ENCODE peak calls at places on chromosomes 11 and 22, in five cellular contexts. Z is Caco-2, K is thoracic aorta, J is thyroid gland, S is left ventricle myocardium inferior. X is an unnamed sample. For H3K36me3, the result is how much of the 10 kb centered on the place peaks cover.

GRCh38 chr11:86184728-86185127 is 59.8 kb upstream of the EED start:
- DNase-seq in Z (no peak), S (no peak), K (no peak), J (no peak), X (no peak)

GRCh38 chr11:69013009-69013951 is at the start of gene MRGPRF:
- DNase-seq in J (peak), K (peak), S (peak), Z (peak), X (peak)

GRCh38 chr11:65887723-65888162 is 528 bp downstream of the FIBP start:
- DNase-seq in J (no peak), S (no peak), Z (no peak), K (no peak), X (no peak)

GRCh38 chr11:12362857-12363256 is 14.5 kb upstream of the PARVA start:
- DNase-seq in K (no peak), S (no peak), Z (no peak), J (no peak), X (no peak)

GRCh38 chr11:28461846-28462245 is 353.7 kb downstream of the METTL15 start:
- DNase-seq in Z (no peak), S (no peak), J (no peak), K (no peak), X (no peak)

GRCh38 chr11:16781821-16782220 is 43.4 kb downstream of the C11orf58 start:
- DNase-seq in S (no peak), Z (no peak), J (peak), K (no peak), X (no peak)

GRCh38 chr22:46446799-46447198 is 90.6 kb downstream of the CELSR1 start:
- DNase-seq in K (no peak), J (peak), S (no peak), Z (no peak), X (no peak)

GRCh38 chr11:985435-985834 is 51.1 kb downstream of the MUC6 start:
- DNase-seq in Z (no peak), S (no peak), J (no peak), K (no peak), X (no peak)

GRCh38 chr11:7967826-7968225 is 2.6 kb upstream of the NLRP10 start:
- DNase-seq in K (no peak), J (no peak), S (no peak), Z (no peak), X (no peak)

GRCh38 chr22:30705710-30706651 is 11.3 kb downstream of the OSBP2 start:
- DNase-seq in Z (no peak), S (no peak), J (no peak), K (no peak), X (peak)

DNA sequence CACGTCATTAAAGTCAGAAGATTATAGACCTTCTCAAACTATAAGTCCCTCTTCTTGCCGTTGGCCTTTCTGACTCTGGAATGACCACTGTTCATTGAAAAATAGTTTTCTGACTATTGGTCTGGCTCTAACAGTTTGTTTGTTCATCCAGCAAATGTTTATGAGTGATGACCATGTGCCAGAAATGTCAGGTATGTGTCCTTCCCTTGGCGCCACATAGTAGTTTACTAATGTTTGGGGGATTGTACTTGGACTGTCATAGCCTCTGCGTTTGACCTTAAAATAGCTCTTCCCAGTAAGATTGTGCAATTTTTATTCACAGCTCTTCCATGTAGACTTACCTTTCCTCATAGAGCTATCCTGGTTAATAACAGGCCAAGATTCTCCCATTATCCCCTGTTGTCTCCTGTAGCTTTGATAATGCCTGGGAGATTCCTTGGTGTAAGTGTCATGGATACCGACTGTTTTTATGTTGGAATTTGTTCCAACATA is 13.7 kb downstream of the MCAM start:
- DNase-seq in Z (no peak), K (no peak), J (no peak), S (no peak), X (no peak)
- H3K36me3 ChIP-seq in Z (under half), K (under half), J (under half), S (half or more), X (under half)

GRCh38 chr11:122109932-122110331 is 6.1 kb downstream of the BLID start:
- DNase-seq in K (no peak), J (no peak), S (no peak), Z (no peak), X (no peak)
- H3K36me3 ChIP-seq in K (under half), J (under half), S (under half), Z (under half), X (under half)

GRCh38 chr22:43980579-43980978 is 25.3 kb downstream of the SAMM50 start:
- DNase-seq in S (no peak), J (no peak), K (no peak), Z (no peak), X (no peak)
- H3K36me3 ChIP-seq in S (half or more), J (half or more), K (half or more), Z (under half), X (half or more)

DNA sequence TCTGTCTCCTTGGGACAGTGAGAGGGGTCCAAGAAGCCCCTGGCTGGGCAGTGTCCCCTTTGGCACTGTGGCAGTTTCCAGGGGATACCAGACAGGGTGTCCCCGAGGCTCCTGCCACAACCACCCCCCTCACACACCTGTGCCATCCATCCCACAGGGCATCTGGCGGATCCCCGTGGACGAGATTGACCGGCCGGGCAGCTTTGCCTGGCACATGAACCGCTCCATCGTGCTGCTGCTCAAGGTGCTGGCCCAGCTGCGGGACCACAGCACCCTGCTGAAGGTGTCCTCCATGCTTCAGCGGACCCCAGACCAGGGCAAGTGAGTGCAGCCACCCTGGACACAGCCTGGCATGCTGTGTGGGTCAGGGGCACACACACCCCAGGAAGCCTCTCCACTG is 17.0 kb upstream of the SUSD2 start:
- DNase-seq in J (no peak), Z (no peak), K (no peak), S (no peak), X (no peak)
- H3K36me3 ChIP-seq in J (under half), Z (under half), K (half or more), S (under half), X (under half)

DNA sequence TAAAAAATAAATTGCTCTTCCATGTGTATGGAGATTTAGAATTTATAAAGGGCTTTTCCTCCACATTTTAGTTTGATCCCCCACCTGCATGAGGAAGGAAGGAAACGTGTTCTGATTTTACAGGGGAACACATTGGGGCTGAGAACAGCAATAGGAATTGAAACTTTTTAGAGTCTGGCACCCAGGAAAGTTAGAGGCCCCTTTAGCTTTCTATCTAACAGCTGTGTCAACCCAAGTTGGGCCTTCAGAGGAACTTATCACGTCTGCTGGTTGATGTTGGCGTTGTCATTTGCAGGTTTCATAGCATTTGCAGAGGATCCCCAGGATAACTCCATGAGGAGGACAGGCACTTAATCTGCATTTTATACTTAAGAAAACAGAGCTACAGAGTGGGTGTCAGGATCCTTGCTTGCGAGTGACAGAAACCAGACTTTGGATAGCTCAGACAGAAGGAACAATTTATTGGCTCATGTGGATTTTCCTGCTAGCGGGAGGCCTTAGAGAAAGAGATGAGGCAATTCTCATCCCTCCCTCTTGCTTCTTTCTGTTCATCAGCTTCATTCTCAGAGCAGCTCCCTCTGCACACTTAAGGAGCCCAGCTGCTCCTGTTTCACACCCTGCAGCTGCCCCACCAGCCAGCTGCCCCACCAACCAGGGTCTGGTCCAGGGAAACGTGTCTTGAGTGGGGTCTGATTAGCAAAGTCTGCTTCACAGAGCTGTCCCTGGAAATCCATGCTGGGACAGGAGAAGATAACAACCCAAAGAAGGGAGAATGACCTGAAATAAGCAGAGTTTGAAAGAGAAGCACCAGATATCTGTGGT is 92.5 kb upstream of the OR4B1 start:
- DNase-seq in Z (no peak), S (no peak), K (no peak), J (no peak), X (no peak)
- H3K36me3 ChIP-seq in Z (under half), S (under half), K (under half), J (under half), X (under half)

GRCh38 chr22:41638124-41638523 is 17.0 kb downstream of the XRCC6 start:
- DNase-seq in Z (no peak), S (no peak), J (no peak), K (no peak), X (no peak)
- H3K36me3 ChIP-seq in Z (under half), S (half or more), J (half or more), K (under half), X (half or more)

X was measured in adrenal gland.